ENCODE peak calls at places on chromosomes 1 and 21, in five cellular contexts. V is prostate gland; T is CD4-positive, CD25-positive, alpha-beta regulatory T cell; E is GM12878; U is mucosa of descending colon. P is an unnamed sample. For H3K4me1, the result is how much of the 10 kb centered on the place peaks cover.

GRCh38 chr1:53344921-53345838 is 17.3 kb upstream of the LRP8 start:
- DNase-seq in V (no peak), T (no peak), E (peak), U (no peak), P (no peak)

GRCh38 chr1:221712776-221713431 is 29.0 kb downstream of the DUSP10 start:
- DNase-seq in V (no peak), T (peak), E (peak), U (peak), P (no peak)

GRCh38 chr21:25133939-25134338 is 473.3 kb downstream of the MRPL39 start:
- DNase-seq in V (no peak), T (no peak), E (no peak), U (no peak), P (no peak)

GRCh38 chr1:2228157-2228594 is at the start of gene SKI:
- DNase-seq in V (no peak), T (no peak), E (no peak), U (no peak), P (no peak)

GRCh38 chr1:93988634-93989350 is 79.6 kb upstream of the GCLM start:
- DNase-seq in V (peak), T (no peak), E (no peak), U (no peak), P (no peak)

GRCh38 chr1:35556494-35557117 is 597 bp downstream of the KIAA0319L start:
- DNase-seq in V (no peak), T (no peak), E (no peak), U (no peak), P (no peak)

GRCh38 chr1:181396171-181396670 is 87.1 kb upstream of the CACNA1E start:
- DNase-seq in V (no peak), T (no peak), E (no peak), U (no peak), P (no peak)

GRCh38 chr1:21034725-21035628 is 141.7 kb downstream of the EIF4G3 start:
- DNase-seq in V (no peak), T (no peak), E (no peak), U (no peak), P (no peak)

GRCh38 chr1:200732438-200732837 is 6.3 kb upstream of the CAMSAP2 start:
- DNase-seq in V (no peak), T (no peak), E (no peak), U (no peak), P (no peak)

GRCh38 chr1:82515650-82516049 is 714.9 kb downstream of the ADGRL2 start:
- DNase-seq in V (no peak), T (no peak), E (no peak), U (no peak), P (no peak)

GRCh38 chr1:210525759-210526158 is 197.1 kb downstream of the HHAT start:
- DNase-seq in V (no peak), T (no peak), E (no peak), U (no peak), P (no peak)
- H3K4me3 ChIP-seq in V (no peak), T (no peak), E (no peak), U (no peak), P (no peak)

GRCh38 chr1:47995306-47996050 is 1.7 kb downstream of the TRABD2B start:
- DNase-seq in V (no peak), T (no peak), E (no peak), U (no peak), P (no peak)

GRCh38 chr1:47993356-47993755 is 3.8 kb downstream of the TRABD2B start:
- DNase-seq in V (no peak), T (no peak), E (no peak), U (no peak), P (no peak)

GRCh38 chr1:47992720-47993119 is 4.5 kb downstream of the TRABD2B start:
- DNase-seq in V (no peak), T (no peak), E (no peak), U (no peak), P (no peak)

GRCh38 chr1:47996060-47996405 is 1.2 kb downstream of the TRABD2B start:
- DNase-seq in V (no peak), T (no peak), E (no peak), U (no peak), P (no peak)

GRCh38 chr1:47993881-47994625 is 3.1 kb downstream of the TRABD2B start:
- DNase-seq in V (no peak), T (no peak), E (no peak), U (no peak), P (no peak)
- H3K4me1 ChIP-seq in V (under half), T (under half), E (under half), U (under half), P (under half)

GRCh38 chr1:39204441-39205081 is at the start of gene MACF1:
- DNase-seq in V (peak), T (no peak), E (no peak), U (peak), P (no peak)
- H3K4me3 ChIP-seq in V (peak), T (peak), E (peak), U (no peak), P (no peak)

DNA sequence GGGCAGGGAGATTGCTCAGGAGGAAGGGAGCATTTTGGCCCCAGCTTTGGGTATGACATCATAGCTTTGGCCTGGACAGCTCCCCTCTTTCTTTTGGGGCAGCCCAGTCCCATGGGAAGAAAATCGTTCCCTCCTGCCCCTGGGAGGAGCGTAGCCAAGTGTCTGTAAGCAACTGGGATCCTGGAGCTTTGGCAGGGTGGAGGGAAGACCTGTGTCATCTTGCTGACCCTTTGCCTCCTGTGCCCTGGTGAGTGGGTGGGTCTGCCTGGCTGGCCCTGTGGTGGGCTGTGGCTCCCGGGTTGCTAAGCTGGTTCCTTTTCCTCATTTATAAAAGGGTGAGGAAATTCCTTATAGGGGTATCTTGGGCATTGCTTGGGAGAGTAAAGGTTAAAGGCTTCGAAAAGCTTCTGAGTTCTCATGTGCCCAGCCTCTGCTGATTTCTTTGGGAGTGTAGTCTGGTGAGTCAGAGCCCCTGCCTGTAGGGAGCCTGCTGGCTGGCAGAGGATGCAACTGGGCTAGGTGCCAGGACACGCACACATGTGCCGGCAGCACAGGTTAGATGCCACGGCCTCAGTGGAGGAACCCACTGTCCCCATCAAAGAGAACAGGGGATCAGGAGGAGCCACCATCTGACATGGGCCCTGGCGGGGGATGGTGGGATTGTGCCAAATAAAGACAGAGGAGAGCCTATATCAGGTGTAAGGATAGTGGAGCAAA is 85.2 kb downstream of the ARHGEF10L start:
- DNase-seq in V (peak), T (no peak), E (no peak), U (no peak), P (no peak)
- H3K4me1 ChIP-seq in V (under half), T (under half), E (under half), U (under half), P (under half)

DNA sequence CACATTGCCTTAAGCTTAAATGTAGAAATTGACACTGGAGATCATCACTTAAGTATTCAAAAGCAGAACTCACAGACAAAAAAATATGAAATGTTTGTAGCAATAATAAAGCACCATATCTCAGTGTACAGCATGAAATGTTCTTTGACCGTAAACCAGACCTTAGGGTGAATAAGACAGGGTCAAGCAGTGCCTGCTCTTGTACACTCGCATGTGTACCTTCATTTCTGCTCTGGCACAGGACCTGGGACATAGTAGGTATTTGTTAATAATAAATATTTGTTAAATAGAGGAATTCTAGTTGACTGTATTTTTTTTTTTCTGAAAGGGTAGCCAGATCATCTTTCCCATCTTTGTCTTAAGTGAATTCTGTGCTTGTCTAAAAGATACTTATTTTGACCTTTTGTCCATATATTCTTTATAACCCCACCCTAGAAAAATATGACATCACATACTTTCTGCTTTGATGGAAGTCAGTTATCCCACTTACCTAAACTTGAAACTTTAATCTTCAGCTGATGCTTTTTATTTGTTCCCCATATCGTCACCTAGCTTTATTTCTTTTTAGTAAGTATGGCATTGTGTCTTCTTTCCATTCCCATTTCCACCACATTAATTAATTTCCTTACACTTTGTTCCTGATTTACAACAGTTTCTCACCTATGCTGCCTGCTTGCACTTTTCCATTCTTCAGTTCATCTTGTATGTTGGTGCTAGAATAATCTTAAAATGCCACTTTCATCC is 1.7 kb downstream of the CDC7 start:
- DNase-seq in V (no peak), T (no peak), E (no peak), U (no peak), P (no peak)
- H3K4me3 ChIP-seq in V (no peak), T (peak), E (peak), U (no peak), P (no peak)

GRCh38 chr1:66327582-66327981 is 206.4 kb upstream of the SGIP1 start:
- DNase-seq in V (no peak), T (no peak), E (no peak), U (no peak), P (no peak)
- H3K4me1 ChIP-seq in V (under half), T (under half), E (under half), U (under half), P (under half)